ENCODE peak calls at places on chromosomes 16 and 17, in six cellular contexts. K is upper lobe of right lung; X is naive thymus-derived CD4-positive, alpha-beta T cell; Y is brain microvascular endothelial cell; O is pancreas; U is choroid plexus epithelial cell. E is an unnamed sample.

GRCh38 chr17:75130632-75131277 is 787 bp downstream of the NT5C start:
- DNase-seq in K (peak; percentile 76), U (peak; percentile 75), O (no peak), Y (peak; percentile 51), X (peak; percentile 33), E (peak; percentile 66)

GRCh38 chr16:79767597-79768280 is 167.2 kb upstream of the MAF start:
- DNase-seq in O (no peak), U (peak; percentile 60), K (no peak), Y (peak; percentile 37), X (no peak), E (peak; percentile 27)

GRCh38 chr17:2238432-2239169 is 65.0 kb downstream of the SMG6 start:
- DNase-seq in O (no peak), K (no peak), U (peak; percentile 57), Y (no peak), X (no peak), E (no peak)

GRCh38 chr16:87818533-87819161 is 50.7 kb downstream of the SLC7A5 start:
- DNase-seq in Y (no peak), O (no peak), U (no peak), K (no peak), X (no peak), E (no peak)

GRCh38 chr17:47810200-47810821 is 11.3 kb downstream of the OSBPL7 start:
- DNase-seq in U (peak; percentile 96), Y (peak; percentile 94), X (no peak), K (peak; percentile 73), O (peak; percentile 93), E (peak; percentile 92)

GRCh38 chr16:56617212-56618085 is 8.1 kb upstream of the MT1E start:
- DNase-seq in Y (peak; percentile 52), O (peak; percentile 93), U (peak; percentile 83), K (peak; percentile 86), X (peak; percentile 56), E (peak; percentile 78)

GRCh38 chr17:80443498-80443897 is 28.5 kb downstream of the ENDOV start:
- DNase-seq in K (no peak), X (no peak), O (peak; percentile 56), Y (no peak), U (no peak), E (no peak)

GRCh38 chr16:63018581-63019223 is 982.5 kb upstream of the CDH8 start:
- DNase-seq in K (no peak), Y (no peak), U (no peak), X (no peak), O (no peak), E (no peak)

GRCh38 chr16:84742561-84743200 is 42.9 kb downstream of the USP10 start:
- DNase-seq in K (no peak), U (peak; percentile 63), Y (no peak), X (no peak), O (no peak), E (no peak)

GRCh38 chr17:75856062-75856681 is 1.0 kb upstream of the WBP2 start:
- DNase-seq in X (no peak), K (no peak), O (no peak), Y (no peak), U (peak; percentile 46), E (no peak)

GRCh38 chr17:82096709-82097186 is 1.3 kb downstream of the FASN start:
- DNase-seq in U (no peak), O (no peak), K (no peak), X (no peak), Y (no peak), E (no peak)

GRCh38 chr17:53191878-53192277 is 630.8 kb upstream of the KIF2B start:
- DNase-seq in Y (no peak), K (no peak), X (no peak), O (no peak), U (no peak), E (no peak)

GRCh38 chr17:68763551-68763950 is 162.4 kb upstream of the FAM20A start:
- DNase-seq in X (no peak), Y (peak; percentile 3), U (peak; percentile 58), K (no peak), O (no peak), E (peak; percentile 54)

GRCh38 chr17:44212507-44213402 is 6.7 kb downstream of the UBTF start:
- DNase-seq in U (no peak), O (peak; percentile 82), Y (no peak), X (no peak), K (no peak), E (no peak)

GRCh38 chr17:44211281-44212265 is 7.9 kb downstream of the UBTF start:
- DNase-seq in U (no peak), Y (no peak), O (peak; percentile 78), K (no peak), X (no peak), E (no peak)

GRCh38 chr17:44209786-44210341 is 9.6 kb downstream of the UBTF start:
- DNase-seq in O (no peak), U (no peak), X (no peak), K (no peak), Y (no peak), E (no peak)

GRCh38 chr17:44213403-44214229 is 5.9 kb downstream of the UBTF start:
- DNase-seq in X (no peak), K (no peak), Y (no peak), O (no peak), U (no peak), E (no peak)

DNA sequence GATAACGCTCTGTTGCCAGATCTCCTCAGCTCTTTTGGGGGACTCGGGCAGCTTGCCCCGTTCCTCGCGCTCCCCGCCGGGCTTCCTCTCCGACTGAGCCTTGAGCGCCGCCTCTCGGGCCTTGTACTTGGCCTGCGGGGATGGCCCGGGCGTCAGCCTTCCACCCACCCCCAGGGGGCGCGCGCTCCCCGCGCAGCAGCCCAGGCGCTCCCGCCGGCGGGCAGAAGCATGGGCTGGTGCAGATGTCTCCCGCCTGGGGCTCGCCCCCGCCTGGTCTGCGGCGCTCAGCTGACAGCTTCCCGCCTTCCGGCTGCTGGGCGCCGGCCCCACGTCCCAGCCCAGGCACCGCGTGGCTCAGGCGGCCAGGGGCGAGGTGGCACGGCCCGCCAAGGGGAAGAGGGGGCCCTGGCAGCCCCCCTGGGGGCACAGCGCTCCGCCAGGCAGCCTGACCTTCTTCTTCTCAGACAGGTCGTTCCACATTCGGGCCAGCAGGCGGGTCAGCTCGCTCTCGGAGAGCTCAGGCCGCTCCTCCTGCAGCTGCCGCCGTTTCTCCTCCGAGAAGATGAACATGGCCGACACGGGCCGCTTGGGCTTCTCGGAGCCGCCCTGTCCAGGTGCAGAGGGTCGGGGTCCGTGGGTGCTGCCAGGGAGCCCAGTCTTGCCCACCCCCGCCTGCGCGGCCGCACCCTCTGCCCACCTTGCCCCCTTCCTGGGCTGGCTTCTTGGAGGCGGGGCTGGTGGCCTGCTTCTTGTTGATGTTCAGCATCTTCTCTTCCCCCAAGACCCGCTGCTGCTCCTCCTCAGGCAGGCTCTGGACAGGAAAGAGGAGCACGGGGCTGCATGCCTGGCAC is 8.9 kb downstream of the UBTF start:
- DNase-seq in X (peak; percentile 94), U (peak; percentile 89), Y (peak; percentile 76), K (peak; percentile 95), O (peak; percentile 95), E (peak; percentile 86)
- H3K4me3 ChIP-seq in X (no peak overlapping the region), U (no peak overlapping the region), Y (no peak overlapping the region), K (no peak overlapping the region), O (no peak overlapping the region), E (no peak overlapping the region)

GRCh38 chr17:77454560-77455095 is 313.9 kb downstream of the SEC14L1 start:
- DNase-seq in U (no peak), K (no peak), O (no peak), X (no peak), Y (no peak), E (peak; percentile 35)

GRCh38 chr17:77455111-77455877 is 314.5 kb downstream of the SEC14L1 start:
- DNase-seq in U (peak; percentile 92), O (no peak), Y (peak; percentile 88), K (no peak), X (no peak), E (peak; percentile 93)

GRCh38 chr17:77451894-77452852 is 311.4 kb downstream of the SEC14L1 start:
- DNase-seq in X (no peak), U (peak; percentile 68), Y (peak; percentile 63), O (peak; percentile 76), K (peak; percentile 77), E (peak; percentile 83)

GRCh38 chr17:77455878-77456234 is 315.1 kb downstream of the SEC14L1 start:
- DNase-seq in Y (no peak), O (no peak), K (no peak), X (no peak), U (no peak), E (no peak)

GRCh38 chr17:77453613-77454559 is 313.1 kb downstream of the SEC14L1 start:
- DNase-seq in O (no peak), X (peak; percentile 74), Y (no peak), K (no peak), U (no peak), E (no peak)
- H3K4me3 ChIP-seq in O (no peak overlapping the region), X (peak overlapping the region; percentile 77), Y (no peak overlapping the region), K (peak overlapping the region; percentile 65), U (no peak overlapping the region), E (no peak overlapping the region)

GRCh38 chr16:61611847-61612491 is 424.3 kb downstream of the CDH8 start:
- DNase-seq in Y (no peak), U (no peak), K (no peak), O (no peak), X (no peak), E (no peak)
- H3K4me3 ChIP-seq in Y (no peak overlapping the region), U (no peak overlapping the region), K (no peak overlapping the region), O (no peak overlapping the region), X (no peak overlapping the region), E (no peak overlapping the region)

DNA sequence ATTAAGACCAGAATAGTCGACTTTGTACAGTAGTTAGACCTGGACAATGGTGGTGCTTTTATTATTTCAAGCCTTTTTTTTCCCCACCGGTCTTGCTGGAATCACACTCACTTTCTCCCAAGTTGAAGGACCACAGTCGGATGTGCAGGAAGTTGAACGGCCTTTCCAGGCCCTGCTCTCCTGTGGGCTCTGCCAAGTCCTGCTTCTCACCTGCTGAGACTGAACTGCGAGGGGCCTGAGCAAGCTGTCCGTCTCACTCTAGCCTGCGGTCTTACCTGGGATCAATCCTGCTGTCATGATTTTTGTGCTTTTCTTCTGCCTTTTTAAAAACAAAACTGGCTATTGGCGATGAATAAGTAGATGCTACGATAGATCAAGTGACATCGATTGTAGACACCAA is 1.3 kb downstream of the TLCD3A start:
- DNase-seq in K (no peak), Y (no peak), X (no peak), U (no peak), O (no peak), E (no peak)
- H3K4me3 ChIP-seq in K (peak overlapping the region; percentile 82), Y (peak overlapping the region; percentile 63), X (no peak overlapping the region), U (peak overlapping the region; percentile 72), O (no peak overlapping the region), E (peak overlapping the region; percentile 60)

DNA sequence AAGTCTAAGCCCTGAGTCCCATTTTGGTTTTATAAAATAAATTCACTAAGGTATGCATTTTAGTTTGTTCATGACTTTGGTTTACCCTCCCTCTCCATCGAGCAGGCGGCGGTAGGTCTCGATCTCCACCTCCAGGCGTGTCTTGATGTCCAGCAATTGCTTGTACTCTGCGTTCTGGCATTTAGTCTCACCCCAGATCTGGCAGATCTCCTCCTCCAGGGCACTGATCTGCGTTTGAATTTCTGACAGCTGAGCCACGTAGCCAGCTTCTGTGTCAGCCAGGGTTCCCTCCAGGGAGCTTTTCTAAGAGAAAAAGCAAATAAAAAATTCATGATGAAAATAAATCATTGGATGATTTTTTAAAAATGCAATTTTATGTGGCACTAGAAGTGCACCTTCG is 4.2 kb downstream of the KRT24 start:
- DNase-seq in Y (no peak), X (no peak), U (no peak), O (no peak), K (no peak), E (no peak)
- H3K4me3 ChIP-seq in Y (no peak overlapping the region), X (no peak overlapping the region), U (no peak overlapping the region), O (no peak overlapping the region), K (no peak overlapping the region), E (no peak overlapping the region)